ENCODE peak calls at places on chromosome 13, in four cellular contexts. U is T-helper 9 cell; S is M059J; A is activated CD4-positive, CD25-positive, alpha-beta regulatory T cell treated with anti-CD3 and anti-CD28 coated beads, Interleukin-2, amount 50 U/mL, for 72 hours. V is an unnamed sample.

GRCh38 chr13:65932587-65933239 is 1297.4 kb downstream of the PCDH9 start:
- DNase-seq in U (no peak), S (peak), A (no peak), V (peak)

GRCh38 chr13:34357435-34358232 is 539.7 kb downstream of the RFC3 start:
- DNase-seq in U (no peak), S (peak), A (no peak), V (peak)

GRCh38 chr13:106523566-106523965 is 11.9 kb downstream of the EFNB2 start:
- DNase-seq in U (no peak), S (peak), A (no peak), V (peak)

GRCh38 chr13:33138441-33138840 is 122.2 kb downstream of the KL start:
- DNase-seq in U (no peak), S (no peak), A (no peak), V (no peak)

GRCh38 chr13:113802090-113802531 is 43.1 kb downstream of the TMEM255B start:
- DNase-seq in U (no peak), S (peak), A (no peak), V (peak)

GRCh38 chr13:23505007-23505406 is 65.2 kb upstream of the TNFRSF19 start:
- DNase-seq in U (no peak), S (peak), A (no peak), V (peak)

GRCh38 chr13:104953588-104953987 is 1581.9 kb downstream of the EFNB2 start:
- DNase-seq in U (no peak), S (no peak), A (no peak), V (no peak)

GRCh38 chr13:38785047-38785446 is 98.2 kb downstream of the FREM2 start:
- DNase-seq in U (no peak), S (no peak), A (no peak), V (no peak)

GRCh38 chr13:98175823-98176222 is 1.2 kb downstream of the RNF113B start:
- DNase-seq in U (no peak), S (no peak), A (no peak), V (no peak)

GRCh38 chr13:35954207-35954560 is 177.0 kb downstream of the DCLK1 start:
- DNase-seq in U (no peak), S (no peak), A (no peak), V (no peak)

GRCh38 chr13:60019119-60019993 is 144.4 kb downstream of the DIAPH3 start:
- DNase-seq in U (no peak), S (peak), A (no peak), V (no peak)

GRCh38 chr13:30739646-30740642 is 4.6 kb downstream of the ALOX5AP start:
- DNase-seq in U (peak), S (peak), A (no peak), V (peak)

GRCh38 chr13:106917024-106917491 is 349.1 kb upstream of the ARGLU1 start:
- DNase-seq in U (no peak), S (no peak), A (no peak), V (no peak)

GRCh38 chr13:23953860-23954512 is 56.7 kb upstream of the C1QTNF9B start:
- DNase-seq in U (no peak), S (no peak), A (no peak), V (no peak)

GRCh38 chr13:48773531-48774275 is 120.0 kb downstream of the CYSLTR2 start:
- DNase-seq in U (no peak), S (no peak), A (no peak), V (peak)

GRCh38 chr13:113938716-113939115 is 35.2 kb downstream of the C13orf46 start:
- DNase-seq in U (no peak), S (no peak), A (no peak), V (no peak)

GRCh38 chr13:33245505-33245904 is 40.0 kb downstream of the STARD13 start:
- DNase-seq in U (no peak), S (no peak), A (no peak), V (no peak)

GRCh38 chr13:96279904-96280303 is 190.0 kb downstream of the HS6ST3 start:
- DNase-seq in U (no peak), S (no peak), A (no peak), V (no peak)

GRCh38 chr13:112210401-112210800 is 143.5 kb downstream of the SOX1 start:
- DNase-seq in U (no peak), S (no peak), A (no peak), V (no peak)

GRCh38 chr13:103140001-103140671 is 73.9 kb upstream of the SLC10A2 start:
- DNase-seq in U (no peak), S (peak), A (no peak), V (no peak)

GRCh38 chr13:63161219-63161618 is 1745.6 kb upstream of the PCDH20 start:
- DNase-seq in U (no peak), S (peak), A (no peak), V (no peak)

GRCh38 chr13:38686635-38687245 is at the start of gene FREM2:
- DNase-seq in U (no peak), S (peak), A (no peak), V (peak)

GRCh38 chr13:100100115-100100879 is 11.4 kb downstream of the PCCA start:
- DNase-seq in U (no peak), S (peak), A (no peak), V (peak)

GRCh38 chr13:76425930-76426329 is 460.3 kb downstream of the KCTD12 start:
- DNase-seq in U (no peak), S (no peak), A (no peak), V (no peak)

GRCh38 chr13:100129605-100130004 is 40.7 kb downstream of the PCCA start:
- DNase-seq in U (no peak), S (no peak), A (no peak), V (no peak)

GRCh38 chr13:35712907-35713685 is 236.6 kb upstream of the MAB21L1 start:
- DNase-seq in U (no peak), S (peak), A (no peak), V (peak)

GRCh38 chr13:100491164-100491847 is 97.3 kb downstream of the GGACT start:
- DNase-seq in U (no peak), S (no peak), A (no peak), V (no peak)

GRCh38 chr13:72726721-72727416 is 560 bp downstream of the MZT1 start:
- DNase-seq in U (peak), S (peak), A (no peak), V (peak)

GRCh38 chr13:106118050-106118449 is 417.4 kb downstream of the EFNB2 start:
- DNase-seq in U (no peak), S (no peak), A (no peak), V (no peak)

GRCh38 chr13:50592412-50593145 is 250.9 kb downstream of the DLEU7 start:
- DNase-seq in U (no peak), S (peak), A (no peak), V (peak)

GRCh38 chr13:30030141-30030750 is 179.8 kb upstream of the UBL3 start:
- DNase-seq in U (no peak), S (no peak), A (no peak), V (no peak)